ENCODE peak calls at places on chromosome 13, in six cellular contexts. One of them, this sample, is unnamed.

GRCh38 chr13:103200118-103200885 is 134.1 kb upstream of the SLC10A2 start:
- DNase-seq in SK-N-SH: no peak
- DNase-seq in GM23248: no peak
- DNase-seq in neural progenitor cell: no peak
- DNase-seq in MM.1S: no peak
- DNase-seq in HCT116: no peak
- DNase-seq in this sample: no peak

GRCh38 chr13:35211949-35212348 is 264.5 kb downstream of the MAB21L1 start:
- DNase-seq in HCT116: no peak
- DNase-seq in neural progenitor cell: no peak
- DNase-seq in MM.1S: no peak
- DNase-seq in SK-N-SH: no peak
- DNase-seq in GM23248: no peak
- DNase-seq in this sample: no peak

GRCh38 chr13:31944262-31945160 is 87.1 kb upstream of the FRY start:
- DNase-seq in SK-N-SH: no peak
- DNase-seq in GM23248: peak; percentile 43
- DNase-seq in neural progenitor cell: no peak
- DNase-seq in MM.1S: no peak
- DNase-seq in HCT116: no peak
- DNase-seq in this sample: no peak

GRCh38 chr13:73602295-73602694 is 531.9 kb downstream of the KLF12 start:
- DNase-seq in GM23248: peak; percentile 2
- DNase-seq in SK-N-SH: no peak
- DNase-seq in neural progenitor cell: no peak
- DNase-seq in HCT116: peak; percentile 2
- DNase-seq in MM.1S: no peak
- DNase-seq in this sample: peak; percentile 58

GRCh38 chr13:83162493-83162892 is 719.8 kb downstream of the SLITRK1 start:
- DNase-seq in GM23248: no peak
- DNase-seq in SK-N-SH: no peak
- DNase-seq in MM.1S: peak; percentile 98
- DNase-seq in neural progenitor cell: peak; percentile 24
- DNase-seq in HCT116: no peak
- DNase-seq in this sample: no peak

GRCh38 chr13:76773695-76774094 is 112.5 kb downstream of the KCTD12 start:
- DNase-seq in neural progenitor cell: no peak
- DNase-seq in HCT116: no peak
- DNase-seq in SK-N-SH: no peak
- DNase-seq in MM.1S: no peak
- DNase-seq in GM23248: peak; percentile 2
- DNase-seq in this sample: no peak

GRCh38 chr13:69243366-69243765 is 864.3 kb upstream of the ATXN8OS start:
- DNase-seq in HCT116: no peak
- DNase-seq in GM23248: no peak
- DNase-seq in neural progenitor cell: no peak
- DNase-seq in SK-N-SH: no peak
- DNase-seq in MM.1S: no peak
- DNase-seq in this sample: peak; percentile 5

GRCh38 chr13:60363288-60363687 is 33.7 kb upstream of the TDRD3 start:
- DNase-seq in GM23248: no peak
- DNase-seq in HCT116: no peak
- DNase-seq in neural progenitor cell: no peak
- DNase-seq in MM.1S: no peak
- DNase-seq in SK-N-SH: no peak
- DNase-seq in this sample: no peak

GRCh38 chr13:41222259-41222852 is 28.0 kb upstream of the KBTBD7 start:
- DNase-seq in SK-N-SH: peak; percentile 62
- DNase-seq in GM23248: peak; percentile 58
- DNase-seq in HCT116: peak; percentile 50
- DNase-seq in MM.1S: peak; percentile 37
- DNase-seq in neural progenitor cell: peak; percentile 61
- DNase-seq in this sample: peak; percentile 72

GRCh38 chr13:114310961-114311360 is 3.3 kb upstream of the CHAMP1 start:
- DNase-seq in SK-N-SH: no peak
- DNase-seq in MM.1S: no peak
- DNase-seq in neural progenitor cell: no peak
- DNase-seq in GM23248: peak; percentile 43
- DNase-seq in HCT116: no peak
- DNase-seq in this sample: no peak

GRCh38 chr13:39353988-39354387 is 249.0 kb downstream of the LHFPL6 start:
- DNase-seq in neural progenitor cell: no peak
- DNase-seq in GM23248: peak; percentile 55
- DNase-seq in HCT116: no peak
- DNase-seq in SK-N-SH: no peak
- DNase-seq in MM.1S: no peak
- DNase-seq in this sample: no peak

GRCh38 chr13:53873558-53873957 is 844.9 kb downstream of the OLFM4 start:
- DNase-seq in HCT116: no peak
- DNase-seq in MM.1S: no peak
- DNase-seq in neural progenitor cell: no peak
- DNase-seq in SK-N-SH: peak; percentile 2
- DNase-seq in GM23248: no peak
- DNase-seq in this sample: no peak

GRCh38 chr13:28355822-28356371 is 139.0 kb downstream of the FLT1 start:
- DNase-seq in GM23248: peak; percentile 40
- DNase-seq in neural progenitor cell: no peak
- DNase-seq in MM.1S: no peak
- DNase-seq in HCT116: no peak
- DNase-seq in SK-N-SH: no peak
- DNase-seq in this sample: no peak

GRCh38 chr13:37058801-37059135 is 720 bp downstream of the SUPT20H start:
- DNase-seq in neural progenitor cell: peak; percentile 35
- DNase-seq in SK-N-SH: peak; percentile 46
- DNase-seq in HCT116: no peak
- DNase-seq in GM23248: peak; percentile 64
- DNase-seq in MM.1S: no peak
- DNase-seq in this sample: no peak

GRCh38 chr13:65725001-65725400 is 1505.1 kb downstream of the PCDH9 start:
- DNase-seq in neural progenitor cell: no peak
- DNase-seq in MM.1S: no peak
- DNase-seq in SK-N-SH: no peak
- DNase-seq in GM23248: no peak
- DNase-seq in HCT116: no peak
- DNase-seq in this sample: no peak

GRCh38 chr13:102346769-102347168 is 55.1 kb downstream of the FGF14 start:
- DNase-seq in SK-N-SH: no peak
- DNase-seq in neural progenitor cell: no peak
- DNase-seq in MM.1S: no peak
- DNase-seq in GM23248: no peak
- DNase-seq in HCT116: no peak
- DNase-seq in this sample: no peak

GRCh38 chr13:83220241-83220640 is 662.0 kb downstream of the SLITRK1 start:
- DNase-seq in GM23248: peak; percentile 36
- DNase-seq in HCT116: no peak
- DNase-seq in SK-N-SH: no peak
- DNase-seq in MM.1S: peak; percentile 80
- DNase-seq in neural progenitor cell: no peak
- DNase-seq in this sample: peak; percentile 5

GRCh38 chr13:99392126-99392805 is 85.1 kb upstream of the GPR183 start:
- DNase-seq in neural progenitor cell: no peak
- DNase-seq in MM.1S: no peak
- DNase-seq in HCT116: no peak
- DNase-seq in SK-N-SH: no peak
- DNase-seq in GM23248: no peak
- DNase-seq in this sample: no peak

GRCh38 chr13:39816936-39817335 is 161.5 kb downstream of the COG6 start:
- DNase-seq in MM.1S: no peak
- DNase-seq in GM23248: no peak
- DNase-seq in HCT116: no peak
- DNase-seq in SK-N-SH: no peak
- DNase-seq in neural progenitor cell: no peak
- DNase-seq in this sample: no peak

GRCh38 chr13:52849727-52850395 is 1.4 kb upstream of the PCDH8 start:
- DNase-seq in MM.1S: no peak
- DNase-seq in SK-N-SH: no peak
- DNase-seq in GM23248: no peak
- DNase-seq in HCT116: no peak
- DNase-seq in neural progenitor cell: peak; percentile 40
- DNase-seq in this sample: no peak

GRCh38 chr13:40124648-40125045 is 469.2 kb downstream of the COG6 start:
- DNase-seq in HCT116: no peak
- DNase-seq in MM.1S: no peak
- DNase-seq in SK-N-SH: no peak
- DNase-seq in neural progenitor cell: no peak
- DNase-seq in GM23248: no peak
- DNase-seq in this sample: no peak

GRCh38 chr13:20121154-20121515 is 39.7 kb downstream of the GJA3 start:
- DNase-seq in MM.1S: no peak
- DNase-seq in HCT116: no peak
- DNase-seq in SK-N-SH: no peak
- DNase-seq in neural progenitor cell: no peak
- DNase-seq in GM23248: peak; percentile 27
- DNase-seq in this sample: peak; percentile 50

GRCh38 chr13:106527806-106528205 is 7.7 kb downstream of the EFNB2 start:
- DNase-seq in GM23248: no peak
- DNase-seq in neural progenitor cell: no peak
- DNase-seq in HCT116: no peak
- DNase-seq in SK-N-SH: no peak
- DNase-seq in MM.1S: no peak
- DNase-seq in this sample: no peak

GRCh38 chr13:84999252-84999651 is 800.0 kb downstream of the SLITRK6 start:
- DNase-seq in GM23248: no peak
- DNase-seq in SK-N-SH: no peak
- DNase-seq in MM.1S: no peak
- DNase-seq in HCT116: no peak
- DNase-seq in neural progenitor cell: no peak
- DNase-seq in this sample: no peak

GRCh38 chr13:21010621-21011020 is 50.8 kb downstream of the LATS2 start:
- DNase-seq in GM23248: peak; percentile 39
- DNase-seq in HCT116: no peak
- DNase-seq in MM.1S: no peak
- DNase-seq in SK-N-SH: no peak
- DNase-seq in neural progenitor cell: no peak
- DNase-seq in this sample: peak; percentile 20

GRCh38 chr13:80586356-80586755 is 245.4 kb upstream of the SPRY2 start:
- DNase-seq in MM.1S: no peak
- DNase-seq in HCT116: no peak
- DNase-seq in GM23248: peak; percentile 6
- DNase-seq in neural progenitor cell: no peak
- DNase-seq in SK-N-SH: no peak
- DNase-seq in this sample: no peak

GRCh38 chr13:109336730-109337129 is 449.7 kb downstream of the IRS2 start:
- DNase-seq in HCT116: no peak
- DNase-seq in GM23248: peak; percentile 76
- DNase-seq in SK-N-SH: no peak
- DNase-seq in MM.1S: no peak
- DNase-seq in neural progenitor cell: no peak
- DNase-seq in this sample: peak; percentile 62

DNA sequence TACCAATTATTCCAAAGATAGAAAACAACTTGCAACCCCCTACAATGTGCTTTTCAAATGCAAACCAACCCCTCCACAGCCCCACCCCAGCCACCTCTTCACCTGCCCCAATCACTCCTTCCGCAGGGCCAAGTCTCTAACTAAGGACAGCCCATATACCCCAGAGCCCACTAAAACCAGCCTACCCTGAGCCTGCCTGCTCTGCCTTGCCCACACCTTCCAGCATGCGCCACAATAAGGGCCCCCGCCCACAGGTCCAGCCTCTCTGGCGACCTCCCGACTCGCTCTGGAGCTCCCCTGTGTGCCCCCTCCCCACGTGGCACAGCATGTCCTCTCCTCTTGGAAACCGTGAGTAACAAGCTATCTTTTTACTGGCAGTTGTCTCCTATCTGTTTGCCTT is 42.8 kb upstream of the MEDAG start:
- DNase-seq in HCT116: no peak
- DNase-seq in MM.1S: no peak
- DNase-seq in SK-N-SH: no peak
- DNase-seq in GM23248: no peak
- DNase-seq in neural progenitor cell: peak; percentile 28
- DNase-seq in this sample: no peak
- H3K9ac ChIP-seq in HCT116: no peak overlapping the region
- H3K9ac ChIP-seq in MM.1S: no peak overlapping the region
- H3K9ac ChIP-seq in SK-N-SH: no peak overlapping the region
- H3K9ac ChIP-seq in GM23248: no peak overlapping the region
- H3K9ac ChIP-seq in neural progenitor cell: no peak overlapping the region
- H3K9ac ChIP-seq in this sample: no peak overlapping the region

DNA sequence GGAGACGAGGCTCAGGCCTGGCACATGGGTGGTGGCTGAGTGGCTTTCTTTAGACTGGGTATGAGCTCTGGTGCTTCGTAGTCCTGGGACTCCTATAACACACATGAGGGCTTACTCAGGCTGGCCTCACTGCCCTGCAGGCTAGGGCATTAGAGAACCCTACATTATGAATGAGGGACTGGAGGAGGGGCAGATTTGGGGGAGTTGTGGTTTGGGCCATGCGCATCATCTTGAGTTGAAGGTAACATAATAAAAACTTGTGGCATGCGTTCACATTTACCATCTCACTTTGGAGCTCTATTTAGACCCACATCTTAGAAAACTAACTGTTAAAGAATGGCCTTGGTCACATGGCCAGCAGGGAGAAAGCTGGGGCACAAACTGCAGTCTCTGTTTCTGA is 54.2 kb downstream of the STARD13 start:
- DNase-seq in GM23248: no peak
- DNase-seq in SK-N-SH: no peak
- DNase-seq in neural progenitor cell: no peak
- DNase-seq in HCT116: no peak
- DNase-seq in MM.1S: no peak
- DNase-seq in this sample: peak; percentile 22
- TF ChIP-seq EZH2phosphoT487 in GM23248: no peak
- TF ChIP-seq EZH2phosphoT487 in SK-N-SH: no peak
- TF ChIP-seq EZH2phosphoT487 in neural progenitor cell: no peak
- TF ChIP-seq EZH2phosphoT487 in HCT116: no peak
- TF ChIP-seq EZH2phosphoT487 in MM.1S: no peak
- TF ChIP-seq EZH2phosphoT487 in this sample: no peak

DNA sequence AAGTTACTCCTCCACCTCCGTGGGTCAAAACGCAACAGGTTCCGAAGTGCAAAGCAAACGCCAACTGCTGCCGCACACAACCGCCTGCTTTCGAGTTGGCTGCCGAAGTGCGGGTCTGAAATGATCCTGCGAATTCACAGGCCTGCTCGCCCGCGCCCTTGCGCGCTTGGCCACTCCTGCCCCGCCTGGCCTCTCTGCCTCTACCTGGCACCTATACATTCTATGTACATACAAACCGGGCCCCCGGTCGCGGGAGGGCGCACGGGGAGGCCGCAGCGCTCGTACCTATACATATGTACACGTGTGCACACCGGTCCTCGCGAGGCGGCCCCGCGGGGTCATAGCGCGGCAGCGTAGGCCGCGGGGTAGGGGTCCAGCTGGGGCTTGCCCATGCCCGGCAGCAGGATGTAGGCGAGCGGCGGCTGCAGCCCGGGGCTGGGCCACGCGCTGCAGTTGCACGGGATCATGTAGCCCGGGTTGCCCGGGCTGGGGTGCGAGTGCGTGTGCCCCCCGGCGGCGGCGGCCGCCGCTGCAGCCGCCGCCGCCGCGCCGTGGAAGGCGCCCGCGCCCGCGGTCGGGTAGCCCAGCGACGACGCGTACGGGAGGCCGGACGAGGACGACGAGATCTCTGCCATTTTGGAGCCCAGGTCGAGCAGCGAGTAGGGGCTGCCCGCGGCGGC is 1.3 kb downstream of the SOX21 start:
- DNase-seq in SK-N-SH: peak; percentile 86
- DNase-seq in neural progenitor cell: peak; percentile 77
- DNase-seq in GM23248: peak; percentile 27
- DNase-seq in MM.1S: peak; percentile 35
- DNase-seq in HCT116: no peak
- DNase-seq in this sample: peak; percentile 59
- H3K9ac ChIP-seq in SK-N-SH: no peak overlapping the region
- H3K9ac ChIP-seq in neural progenitor cell: peak overlapping the region; percentile 35
- H3K9ac ChIP-seq in GM23248: no peak overlapping the region
- H3K9ac ChIP-seq in MM.1S: no peak overlapping the region
- H3K9ac ChIP-seq in HCT116: no peak overlapping the region
- H3K9ac ChIP-seq in this sample: peak overlapping the region; percentile 91

GRCh38 chr13:70874646-70875045 is 766.4 kb upstream of the KLHL1 start:
- DNase-seq in SK-N-SH: no peak
- DNase-seq in MM.1S: no peak
- DNase-seq in neural progenitor cell: no peak
- DNase-seq in HCT116: no peak
- DNase-seq in GM23248: no peak
- DNase-seq in this sample: no peak
- TF ChIP-seq EZH2phosphoT487 in SK-N-SH: no peak
- TF ChIP-seq EZH2phosphoT487 in MM.1S: no peak
- TF ChIP-seq EZH2phosphoT487 in neural progenitor cell: no peak
- TF ChIP-seq EZH2phosphoT487 in HCT116: no peak
- TF ChIP-seq EZH2phosphoT487 in GM23248: no peak
- TF ChIP-seq EZH2phosphoT487 in this sample: no peak

This sample was measured in PC-3.